ENCODE peak calls at places on chromosomes 6 and 20, in four cellular contexts. H is mesendoderm, I is IMR-90, F is H9. D is an unnamed sample.

GRCh38 chr6:108168501-108168979 is 2.7 kb downstream of the NR2E1 start:
- DNase-seq in H (peak), I (no peak), F (peak), D (peak)

GRCh38 chr6:79922018-79922417 is 25.3 kb downstream of the ELOVL4 start:
- DNase-seq in H (no peak), I (no peak), F (no peak), D (no peak)

GRCh38 chr6:107787589-107787960 is 36.5 kb downstream of the SCML4 start:
- DNase-seq in H (no peak), I (no peak), F (no peak), D (no peak)

GRCh38 chr6:37432590-37432915 is 468 bp upstream of the CMTR1 start:
- DNase-seq in H (no peak), I (no peak), F (no peak), D (no peak)

GRCh38 chr20:58997141-58997770 is 9.8 kb downstream of the CTSZ start:
- DNase-seq in H (no peak), I (no peak), F (no peak), D (no peak)

GRCh38 chr20:35398660-35399144 is 13.1 kb downstream of the UQCC1 start:
- DNase-seq in H (no peak), I (peak), F (no peak), D (no peak)

GRCh38 chr20:47334022-47334551 is 22.4 kb downstream of the ZMYND8 start:
- DNase-seq in H (no peak), I (peak), F (no peak), D (no peak)

GRCh38 chr6:36340671-36341454 is 4.2 kb upstream of the BNIP5 start:
- DNase-seq in H (peak), I (peak), F (peak), D (no peak)

GRCh38 chr6:107128175-107128574 is 12.9 kb upstream of the BEND3 start:
- DNase-seq in H (no peak), I (peak), F (no peak), D (no peak)

GRCh38 chr6:135493218-135493961 is 4.2 kb downstream of the AHI1 start:
- DNase-seq in H (no peak), I (peak), F (no peak), D (no peak)
- H3K56ac ChIP-seq in H (no peak), I (no peak), F (no peak), D (no peak)

GRCh38 chr20:19956976-19957375 is 60.2 kb upstream of the NAA20 start:
- DNase-seq in H (no peak), I (no peak), F (no peak), D (no peak)

GRCh38 chr20:19953606-19954005 is 63.6 kb upstream of the NAA20 start:
- DNase-seq in H (no peak), I (no peak), F (no peak), D (no peak)

GRCh38 chr20:19950042-19950441 is 67.1 kb upstream of the NAA20 start:
- DNase-seq in H (no peak), I (no peak), F (no peak), D (no peak)

GRCh38 chr20:19949195-19949867 is 67.8 kb upstream of the NAA20 start:
- DNase-seq in H (no peak), I (no peak), F (no peak), D (no peak)

DNA sequence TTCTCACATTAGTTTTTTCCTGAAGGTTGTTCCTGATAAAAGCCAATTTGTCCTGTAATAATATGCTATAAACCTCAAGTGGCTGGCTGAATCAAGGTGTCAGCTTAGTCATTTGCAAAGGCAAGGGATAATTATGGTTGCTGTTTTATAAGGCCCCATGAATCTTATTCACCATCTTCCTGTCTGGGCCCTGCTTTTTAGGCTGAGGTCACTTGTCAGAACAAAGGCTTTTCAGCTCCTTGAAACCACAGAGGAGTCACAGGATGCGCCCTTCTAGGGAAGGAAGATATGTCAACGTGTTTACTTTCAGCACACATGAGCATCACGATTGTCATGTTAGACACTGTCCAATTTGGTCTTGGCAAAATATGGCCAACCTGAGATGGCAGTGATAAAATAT is 64.8 kb upstream of the NAA20 start:
- DNase-seq in H (no peak), I (no peak), F (no peak), D (no peak)
- H3K56ac ChIP-seq in H (no peak), I (no peak), F (no peak), D (no peak)

GRCh38 chr6:144265390-144265789 is 19.7 kb upstream of the UTRN start:
- DNase-seq in H (peak), I (peak), F (peak), D (no peak)
- H3K56ac ChIP-seq in H (no peak), I (no peak), F (no peak), D (no peak)

GRCh38 chr6:49322861-49323260 is 140.2 kb downstream of the MMUT start:
- DNase-seq in H (no peak), I (no peak), F (no peak), D (no peak)
- H3K56ac ChIP-seq in H (no peak), I (no peak), F (no peak), D (no peak)

GRCh38 chr20:63417213-63418120 is 55.0 kb downstream of the KCNQ2 start:
- DNase-seq in H (no peak), I (no peak), F (no peak), D (no peak)
- H3K56ac ChIP-seq in H (no peak), I (no peak), F (no peak), D (no peak)

DNA sequence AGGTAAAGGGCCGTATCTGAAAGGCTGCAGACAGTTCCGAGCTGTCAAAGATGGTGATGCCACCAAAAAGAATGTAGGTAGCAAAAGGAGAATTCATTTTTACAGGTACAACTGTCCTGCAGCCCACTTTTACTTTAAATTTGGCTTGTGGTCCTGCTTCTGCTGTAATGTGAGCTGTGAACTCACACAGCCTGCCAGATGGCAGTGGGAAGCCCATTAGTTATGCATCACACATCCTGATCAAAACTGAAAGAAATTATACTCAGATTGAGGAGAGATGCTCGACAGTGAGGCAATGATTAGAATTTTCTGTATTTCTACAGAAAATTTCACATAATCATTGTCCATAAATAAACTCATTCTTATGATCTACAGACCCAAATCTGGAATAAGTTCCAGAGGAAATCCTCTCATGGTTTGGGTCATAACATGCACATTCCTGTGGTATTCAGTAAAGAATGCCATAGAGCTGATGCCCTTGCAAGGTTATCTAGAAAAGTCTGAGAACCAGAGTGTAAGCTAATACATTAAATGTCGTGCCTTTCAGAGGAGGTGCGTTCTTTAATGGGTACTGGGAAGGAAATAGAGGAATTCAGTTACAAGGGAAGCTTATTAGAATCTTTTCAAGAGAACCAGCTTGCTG is 23.9 kb upstream of the E2F3 start:
- DNase-seq in H (no peak), I (peak), F (no peak), D (no peak)
- H3K56ac ChIP-seq in H (no peak), I (peak), F (no peak), D (no peak)

DNA sequence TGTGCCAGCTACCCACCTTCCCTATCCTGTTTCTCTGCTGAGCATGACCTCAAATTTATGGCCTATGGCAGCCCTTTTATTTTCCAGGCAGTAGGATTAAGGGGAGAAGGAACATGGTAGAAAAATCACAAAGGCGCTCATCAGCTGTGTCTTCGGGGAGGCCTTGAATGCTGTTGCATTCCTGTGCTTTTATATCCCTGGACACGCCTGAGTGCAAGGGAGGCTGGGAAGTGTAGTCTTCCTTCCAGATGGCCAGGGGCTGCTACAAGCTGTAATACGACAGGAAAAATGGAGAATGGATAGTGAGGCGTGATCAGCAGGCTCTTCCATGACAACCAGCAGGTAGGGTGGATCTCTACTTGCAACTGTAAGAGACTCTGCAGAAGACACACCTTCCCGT is 210.9 kb upstream of the GGTLC1 start:
- DNase-seq in H (peak), I (no peak), F (peak), D (no peak)
- H3K56ac ChIP-seq in H (no peak), I (no peak), F (no peak), D (no peak)